ENCODE peak calls at places on chromosome 1, in five cellular contexts. V is IMR-90, K is K562, T is A549, L is H1. E is an unnamed sample.

GRCh38 chr1:160219062-160219929 is 14.1 kb downstream of the PEA15 start:
- DNase-seq in V (peak; percentile 80), K (no peak), T (peak; percentile 55), L (no peak), E (peak; percentile 45)

GRCh38 chr1:87682565-87682964 is 353.9 kb downstream of the LMO4 start:
- DNase-seq in V (no peak), K (no peak), T (no peak), L (no peak), E (no peak)

GRCh38 chr1:116255486-116255885 is 117.6 kb upstream of the ATP1A1 start:
- DNase-seq in V (no peak), K (no peak), T (no peak), L (no peak), E (no peak)

GRCh38 chr1:236419502-236419901 is 25.4 kb downstream of the EDARADD start:
- DNase-seq in V (no peak), K (no peak), T (no peak), L (no peak), E (no peak)

GRCh38 chr1:222028694-222029093 is 286.8 kb upstream of the DUSP10 start:
- DNase-seq in V (no peak), K (no peak), T (no peak), L (no peak), E (no peak)

GRCh38 chr1:104718752-104719151 is 969.1 kb downstream of the AMY1C start:
- DNase-seq in V (no peak), K (no peak), T (no peak), L (no peak), E (no peak)

GRCh38 chr1:232307299-232307698 is 322.6 kb downstream of the SIPA1L2 start:
- DNase-seq in V (no peak), K (no peak), T (no peak), L (no peak), E (no peak)

GRCh38 chr1:234217316-234217840 is 155.9 kb upstream of the COA6 start:
- DNase-seq in V (no peak), K (no peak), T (no peak), L (no peak), E (no peak)

GRCh38 chr1:167482184-167482583 is 36.1 kb downstream of the CD247 start:
- DNase-seq in V (no peak), K (no peak), T (no peak), L (no peak), E (no peak)

GRCh38 chr1:36880155-36881070 is 153.9 kb downstream of the GRIK3 start:
- DNase-seq in V (no peak), K (no peak), T (no peak), L (peak; percentile 26), E (no peak)

GRCh38 chr1:43791243-43791642 is 83.9 kb downstream of the ST3GAL3 start:
- DNase-seq in V (no peak), K (no peak), T (no peak), L (no peak), E (no peak)

GRCh38 chr1:232937741-232938375 is 12.6 kb upstream of the NTPCR start:
- DNase-seq in V (no peak), K (no peak), T (no peak), L (no peak), E (no peak)

GRCh38 chr1:200021537-200022238 is 5.8 kb upstream of the NR5A2 start:
- DNase-seq in V (no peak), K (no peak), T (no peak), L (no peak), E (no peak)

GRCh38 chr1:83109692-83110091 is 889.2 kb downstream of the TTLL7 start:
- DNase-seq in V (no peak), K (no peak), T (no peak), L (no peak), E (no peak)

GRCh38 chr1:87202922-87203655 is 125.6 kb upstream of the LMO4 start:
- DNase-seq in V (no peak), K (no peak), T (no peak), L (no peak), E (no peak)

GRCh38 chr1:76203132-76203531 is 128.6 kb downstream of the ST6GALNAC3 start:
- DNase-seq in V (no peak), K (no peak), T (no peak), L (no peak), E (no peak)

DNA sequence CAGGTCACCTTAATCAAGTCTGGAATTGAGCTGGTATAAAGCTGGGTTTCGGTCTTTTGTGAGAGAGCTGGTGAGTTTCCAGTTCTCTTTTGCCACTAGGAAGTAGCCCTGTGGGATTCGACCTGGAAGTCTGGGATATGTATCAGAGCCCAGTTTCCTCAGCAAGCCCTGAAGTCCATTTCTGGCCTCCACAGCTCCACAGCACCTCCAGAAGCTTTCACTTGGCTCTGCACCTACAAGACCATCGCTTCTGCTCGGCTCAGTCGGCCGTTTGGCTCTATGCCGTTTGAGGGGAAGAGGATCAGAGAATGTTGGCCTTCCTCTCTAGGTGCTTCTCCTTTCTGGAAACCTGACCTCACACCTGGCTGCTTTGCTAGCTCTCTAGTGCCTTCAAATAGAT is 148.0 kb downstream of the GALNT2 start:
- DNase-seq in V (peak; percentile 64), K (no peak), T (no peak), L (no peak), E (peak; percentile 7)
- TF ChIP-seq MAFK in V (no peak), K (no peak), T (no peak), L (no peak), E (no peak)

GRCh38 chr1:178818416-178818815 is 52.5 kb downstream of the ANGPTL1 start:
- DNase-seq in V (peak; percentile 79), K (no peak), T (no peak), L (no peak), E (no peak)

GRCh38 chr1:178821134-178821866 is 49.6 kb downstream of the ANGPTL1 start:
- DNase-seq in V (no peak), K (no peak), T (no peak), L (no peak), E (no peak)

GRCh38 chr1:178819123-178819522 is 51.8 kb downstream of the ANGPTL1 start:
- DNase-seq in V (peak; percentile 15), K (no peak), T (no peak), L (no peak), E (peak; percentile 3)
- TF ChIP-seq MAFK in V (no peak), K (no peak), T (no peak), L (no peak), E (no peak)

DNA sequence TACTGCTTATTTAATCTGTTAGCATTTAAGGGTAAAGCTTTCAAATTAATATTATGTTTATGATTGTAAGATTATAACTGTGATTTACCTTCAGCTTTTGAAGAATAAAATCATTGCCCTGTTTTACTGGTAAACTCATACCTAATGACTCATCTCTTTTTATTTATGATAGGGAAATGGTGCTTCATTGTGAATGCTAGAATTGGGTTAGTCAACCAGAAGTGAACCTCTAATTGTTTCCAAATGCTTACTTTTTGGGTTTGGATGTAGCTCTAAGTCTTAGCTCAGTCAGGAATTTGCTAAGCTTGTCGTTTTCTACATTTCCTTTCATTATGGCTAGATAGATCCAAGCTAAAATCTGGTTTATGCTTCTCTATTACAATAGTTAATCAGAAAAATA is 59.4 kb downstream of the SLC30A7 start:
- DNase-seq in V (peak; percentile 92), K (no peak), T (no peak), L (no peak), E (no peak)
- TF ChIP-seq MAFK in V (peak; percentile 76), K (no peak), T (no peak), L (no peak), E (no peak)

DNA sequence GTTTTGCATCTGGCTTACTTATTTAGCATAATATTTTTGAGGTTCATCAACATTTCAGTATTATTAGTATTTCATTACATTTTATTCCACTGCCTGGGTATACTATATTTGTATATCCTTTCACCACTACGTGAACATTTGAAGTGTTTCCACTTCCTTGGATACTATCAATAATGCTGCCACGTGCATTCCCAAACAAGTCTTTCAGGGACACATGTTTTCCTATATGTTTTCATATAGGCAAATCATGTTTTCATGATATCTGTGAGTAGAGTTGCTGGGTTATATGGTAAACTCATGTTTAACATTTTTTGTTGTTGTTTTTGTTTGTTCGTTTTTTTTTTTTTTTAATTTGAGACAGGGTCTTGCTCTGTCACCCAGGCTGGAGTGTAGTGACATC is 380.1 kb downstream of the OMA1 start:
- DNase-seq in V (no peak), K (no peak), T (no peak), L (no peak), E (no peak)
- TF ChIP-seq MAFK in V (no peak), K (no peak), T (no peak), L (no peak), E (no peak)

GRCh38 chr1:111269820-111270406 is 20.7 kb upstream of the CHIA start:
- DNase-seq in V (no peak), K (no peak), T (no peak), L (no peak), E (no peak)

GRCh38 chr1:111270781-111271463 is 19.7 kb upstream of the CHIA start:
- DNase-seq in V (no peak), K (no peak), T (no peak), L (peak; percentile 72), E (no peak)

GRCh38 chr1:111271464-111271801 is 19.2 kb upstream of the CHIA start:
- DNase-seq in V (no peak), K (no peak), T (no peak), L (peak; percentile 52), E (no peak)

GRCh38 chr1:111274653-111275052 is 16.0 kb upstream of the CHIA start:
- DNase-seq in V (no peak), K (no peak), T (no peak), L (no peak), E (no peak)

DNA sequence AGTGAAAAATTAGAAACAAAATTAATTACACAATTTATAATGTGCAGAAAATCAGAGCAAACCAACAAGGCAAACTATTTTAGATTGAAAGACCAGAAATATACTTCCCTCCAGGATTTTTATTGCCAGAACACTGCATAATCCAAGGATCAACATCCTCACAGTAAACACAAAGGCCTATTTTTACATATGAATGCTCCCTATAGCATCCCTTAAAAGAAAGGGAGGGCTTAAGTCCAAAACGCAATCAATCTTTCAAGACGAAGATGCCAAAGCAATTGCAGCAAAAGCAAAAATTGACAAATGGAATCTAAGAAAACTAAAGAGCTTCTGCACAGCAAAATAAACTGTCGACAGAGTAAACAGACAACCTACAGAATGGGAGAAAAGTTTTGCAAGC is 18.6 kb upstream of the CHIA start:
- DNase-seq in V (no peak), K (no peak), T (no peak), L (no peak), E (no peak)
- TF ChIP-seq MAFK in V (no peak), K (no peak), T (no peak), L (no peak), E (no peak)

DNA sequence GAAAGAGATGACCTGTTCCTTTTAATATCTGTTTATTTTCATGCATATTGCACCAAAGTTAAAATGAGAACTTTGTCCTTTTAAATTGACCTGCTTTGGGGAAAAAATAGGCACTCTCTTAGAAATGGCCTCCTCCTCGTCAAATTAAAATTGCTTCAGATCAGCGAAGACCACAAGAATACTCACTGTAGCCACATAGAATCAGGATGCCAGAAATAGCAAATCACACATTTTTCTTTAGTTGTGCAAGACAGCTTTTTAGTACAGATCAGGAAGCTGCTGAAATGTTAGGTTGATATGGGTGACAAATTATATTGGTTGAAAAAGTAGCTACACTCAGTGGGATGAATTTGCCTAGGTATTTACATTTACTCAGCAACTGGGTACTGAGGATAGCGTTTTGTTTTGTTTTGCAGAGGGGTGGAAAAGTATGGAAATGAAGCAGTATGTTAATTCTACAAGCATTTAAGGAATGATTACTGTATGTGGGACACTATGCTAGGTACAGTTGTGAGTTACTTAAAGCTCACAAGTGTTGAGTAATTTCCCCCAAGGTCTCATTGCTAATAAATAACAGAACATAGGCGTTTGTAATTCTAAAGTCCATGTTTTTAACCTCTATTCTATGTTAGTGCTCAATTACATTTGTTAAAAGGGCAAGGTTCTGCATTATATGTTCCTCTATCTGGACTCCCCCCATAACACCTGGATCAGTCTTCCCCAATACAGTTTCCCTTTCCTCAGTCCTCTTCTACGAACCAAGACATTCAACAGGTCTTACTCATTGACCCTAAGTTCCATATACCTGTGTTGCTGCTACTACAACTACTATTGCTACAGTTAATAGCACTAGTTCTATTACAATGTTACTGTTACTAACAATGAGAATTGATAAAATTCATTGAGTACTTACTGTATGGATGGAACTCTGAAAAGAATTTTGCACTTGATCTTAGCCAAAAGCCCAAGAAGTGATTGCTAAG is 99.4 kb upstream of the S1PR1 start:
- DNase-seq in V (peak; percentile 57), K (no peak), T (no peak), L (no peak), E (peak; percentile 53)
- TF ChIP-seq MAFK in V (no peak), K (no peak), T (no peak), L (no peak), E (no peak)

E was measured in HepG2.